ENCODE peak calls at places on chromosome 1, in eight cellular contexts. S, I, D, K, Z, B, M and N are unnamed samples.

GRCh38 chr1:168752171-168752570 is 23.2 kb upstream of the DPT start:
- DNase-seq in I (no peak), Z (no peak), S (no peak), D (no peak), M (no peak), B (no peak), K (no peak), N (no peak)

GRCh38 chr1:94634977-94635416 is 93.4 kb upstream of the F3 start:
- DNase-seq in M (no peak), I (no peak), Z (no peak), K (no peak), D (no peak), B (no peak), S (no peak), N (no peak)

GRCh38 chr1:75415187-75415586 is 195.7 kb downstream of the SLC44A5 start:
- DNase-seq in Z (no peak), B (no peak), M (no peak), I (no peak), D (no peak), S (no peak), K (no peak), N (no peak)

GRCh38 chr1:76288758-76289483 is 214.4 kb downstream of the ST6GALNAC3 start:
- DNase-seq in D (no peak), B (no peak), K (no peak), M (no peak), Z (no peak), I (no peak), S (no peak), N (no peak)

GRCh38 chr1:77605246-77606026 is 77.0 kb downstream of the ZZZ3 start:
- DNase-seq in M (no peak), B (peak), K (no peak), S (peak), D (no peak), Z (peak), I (no peak), N (peak)

GRCh38 chr1:109250454-109251276 is 1.3 kb downstream of the CELSR2 start:
- DNase-seq in D (no peak), I (no peak), M (no peak), K (no peak), Z (no peak), B (no peak), S (no peak), N (no peak)

GRCh38 chr1:183604048-183604808 is 14.0 kb upstream of the NCF2 start:
- DNase-seq in K (no peak), I (peak), M (peak), S (peak), B (peak), Z (no peak), D (no peak), N (no peak)

GRCh38 chr1:246058478-246058877 is 448.6 kb downstream of the SMYD3 start:
- DNase-seq in B (no peak), M (no peak), K (no peak), I (no peak), Z (no peak), D (no peak), S (no peak), N (no peak)

GRCh38 chr1:30725450-30726095 is 2.2 kb upstream of the MATN1 start:
- DNase-seq in I (no peak), B (no peak), S (no peak), Z (no peak), D (no peak), K (no peak), M (no peak), N (no peak)